ENCODE peak calls at places on chromosomes 1 and 21, in six cellular contexts. E is GM12891, P is H1, M is GM12878, U is HepG2, G is K562. J is an unnamed sample.

GRCh38 chr1:165833358-165833757 is 5.9 kb downstream of the UCK2 start:
- DNase-seq in E (no peak), P (no peak), M (no peak), U (no peak), G (no peak), J (no peak)

GRCh38 chr1:7299329-7299799 is 471.7 kb upstream of the VAMP3 start:
- DNase-seq in E (no peak), P (peak; percentile 46), M (no peak), U (no peak), G (no peak), J (no peak)

GRCh38 chr1:8047112-8047511 is 21.0 kb upstream of the ERRFI1 start:
- DNase-seq in E (no peak), P (no peak), M (no peak), U (no peak), G (no peak), J (no peak)

GRCh38 chr1:89022167-89022959 is at the start of gene GBP3:
- DNase-seq in E (no peak), P (no peak), M (peak; percentile 33), U (no peak), G (no peak), J (no peak)

GRCh38 chr1:179530352-179530751 is 45.4 kb downstream of the NPHS2 start:
- DNase-seq in E (no peak), P (no peak), M (no peak), U (no peak), G (no peak), J (no peak)

GRCh38 chr1:27099904-27100796 is 54.8 kb downstream of the SLC9A1 start:
- DNase-seq in E (no peak), P (no peak), M (no peak), U (no peak), G (peak; percentile 78), J (no peak)

GRCh38 chr1:147586412-147586811 is 45.1 kb downstream of the BCL9 start:
- DNase-seq in E (no peak), P (no peak), M (no peak), U (no peak), G (no peak), J (no peak)

GRCh38 chr1:83929184-83929583 is 69.7 kb downstream of the TTLL7 start:
- DNase-seq in E (no peak), P (no peak), M (no peak), U (no peak), G (no peak), J (no peak)

GRCh38 chr1:66553846-66554245 is 19.9 kb downstream of the SGIP1 start:
- DNase-seq in E (no peak), P (no peak), M (no peak), U (no peak), G (no peak), J (no peak)

GRCh38 chr1:206655471-206655882 is 20.1 kb downstream of the DYRK3 start:
- DNase-seq in E (no peak), P (no peak), M (no peak), U (no peak), G (no peak), J (no peak)

GRCh38 chr21:25313891-25314646 is 293.2 kb downstream of the MRPL39 start:
- DNase-seq in E (no peak), P (no peak), M (no peak), U (no peak), G (no peak), J (no peak)

GRCh38 chr1:185645201-185645640 is 89.0 kb upstream of the HMCN1 start:
- DNase-seq in E (no peak), P (peak; percentile 13), M (no peak), U (no peak), G (no peak), J (no peak)

GRCh38 chr1:54945393-54945936 is 35.0 kb upstream of the TMEM61 start:
- DNase-seq in E (no peak), P (no peak), M (no peak), U (no peak), G (no peak), J (no peak)

GRCh38 chr1:28171246-28171645 is 5.2 kb downstream of the PTAFR start:
- DNase-seq in E (no peak), P (no peak), M (no peak), U (no peak), G (no peak), J (no peak)

GRCh38 chr1:60992165-60992564 is 90.2 kb upstream of the NFIA start:
- DNase-seq in E (no peak), P (no peak), M (no peak), U (no peak), G (no peak), J (no peak)

GRCh38 chr1:218383681-218384080 is 38.5 kb downstream of the TGFB2 start:
- DNase-seq in E (no peak), P (no peak), M (no peak), U (no peak), G (no peak), J (no peak)

GRCh38 chr21:44914176-44914874 is 6.4 kb downstream of the ITGB2 start:
- DNase-seq in E (no peak), P (no peak), M (no peak), U (peak; percentile 41), G (no peak), J (peak; percentile 75)

GRCh38 chr21:34085129-34085528 is 11.8 kb downstream of the MRPS6 start:
- DNase-seq in E (no peak), P (no peak), M (no peak), U (no peak), G (no peak), J (no peak)

GRCh38 chr1:247482747-247483146 is 24.8 kb upstream of the OR2B11 start:
- DNase-seq in E (no peak), P (no peak), M (no peak), U (no peak), G (no peak), J (no peak)

GRCh38 chr1:226656201-226656600 is 82.9 kb downstream of the ITPKB start:
- DNase-seq in E (no peak), P (no peak), M (no peak), U (no peak), G (no peak), J (no peak)

GRCh38 chr21:46212721-46213484 is 15.7 kb downstream of the LSS start:
- DNase-seq in E (no peak), P (no peak), M (no peak), U (no peak), G (no peak), J (peak; percentile 3)

GRCh38 chr21:46211376-46211775 is 17.2 kb downstream of the LSS start:
- DNase-seq in E (no peak), P (no peak), M (no peak), U (no peak), G (no peak), J (no peak)

GRCh38 chr21:46211786-46212720 is 16.5 kb downstream of the LSS start:
- DNase-seq in E (no peak), P (no peak), M (no peak), U (no peak), G (no peak), J (no peak)

GRCh38 chr21:46208761-46209721 is 19.5 kb downstream of the LSS start:
- DNase-seq in E (no peak), P (no peak), M (no peak), U (no peak), G (no peak), J (peak; percentile 4)

DNA sequence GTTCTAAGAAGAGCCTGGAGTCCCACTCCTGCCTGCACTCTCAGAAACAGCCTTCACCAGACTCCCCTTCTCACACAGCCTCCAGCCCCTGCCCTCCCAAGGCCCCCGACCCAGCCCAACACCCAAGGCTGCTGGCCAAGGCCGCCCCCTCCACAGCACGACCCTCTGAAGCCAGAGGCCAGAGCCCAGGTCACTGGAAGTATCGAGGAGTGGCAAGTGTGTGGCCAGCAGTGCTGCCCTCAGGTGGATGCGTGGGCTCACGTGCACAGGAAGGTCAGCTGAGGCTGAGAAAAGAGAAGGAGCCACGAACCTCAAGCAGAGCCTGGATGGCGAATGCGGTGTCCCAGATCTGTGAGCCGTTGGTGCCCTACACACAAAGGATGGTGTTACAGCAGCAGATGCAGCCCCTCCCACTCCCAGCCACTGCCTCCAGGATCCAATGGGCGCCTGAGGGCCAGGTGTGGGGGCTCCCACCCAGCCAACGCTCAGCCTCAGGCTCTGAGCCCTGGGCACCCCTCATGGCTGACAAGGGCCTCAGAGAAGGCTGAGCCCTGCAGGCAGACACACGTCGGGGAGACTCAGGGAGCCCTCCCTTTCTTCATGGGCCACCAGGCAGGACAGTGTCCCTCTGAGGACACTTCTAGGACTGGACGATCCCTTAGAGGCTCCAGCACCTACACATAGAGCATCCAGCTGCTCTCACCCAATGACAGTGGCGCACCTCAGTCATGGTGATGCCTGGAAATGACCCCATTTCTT is 18.0 kb downstream of the LSS start:
- DNase-seq in E (no peak), P (no peak), M (no peak), U (no peak), G (no peak), J (peak; percentile 1)
- TF ChIP-seq TAF1 in E (no peak), P (no peak), M (no peak), U (no peak), G (no peak), J (no peak)

GRCh38 chr21:14096577-14096976 is 114.2 kb downstream of the LIPI start:
- DNase-seq in E (no peak), P (no peak), M (no peak), U (no peak), G (no peak), J (no peak)
- TF ChIP-seq POLR2A in E (no peak), P (no peak), M (no peak), U (no peak), G (no peak), J (no peak)

GRCh38 chr1:70140894-70141293 is 64.5 kb downstream of the LRRC40 start:
- DNase-seq in E (no peak), P (no peak), M (no peak), U (no peak), G (no peak), J (no peak)

GRCh38 chr1:70146488-70146887 is 58.9 kb downstream of the LRRC40 start:
- DNase-seq in E (no peak), P (no peak), M (no peak), U (peak; percentile 31), G (peak; percentile 12), J (no peak)

GRCh38 chr1:70142120-70142519 is 63.3 kb downstream of the LRRC40 start:
- DNase-seq in E (no peak), P (no peak), M (no peak), U (no peak), G (peak; percentile 11), J (no peak)

GRCh38 chr1:70140343-70140742 is 65.0 kb downstream of the LRRC40 start:
- DNase-seq in E (no peak), P (no peak), M (no peak), U (no peak), G (no peak), J (no peak)

GRCh38 chr1:70143052-70143659 is 62.2 kb downstream of the LRRC40 start:
- DNase-seq in E (no peak), P (no peak), M (no peak), U (no peak), G (no peak), J (no peak)
- TF ChIP-seq TAF1 in E (no peak), P (no peak), M (no peak), U (no peak), G (no peak), J (no peak)

DNA sequence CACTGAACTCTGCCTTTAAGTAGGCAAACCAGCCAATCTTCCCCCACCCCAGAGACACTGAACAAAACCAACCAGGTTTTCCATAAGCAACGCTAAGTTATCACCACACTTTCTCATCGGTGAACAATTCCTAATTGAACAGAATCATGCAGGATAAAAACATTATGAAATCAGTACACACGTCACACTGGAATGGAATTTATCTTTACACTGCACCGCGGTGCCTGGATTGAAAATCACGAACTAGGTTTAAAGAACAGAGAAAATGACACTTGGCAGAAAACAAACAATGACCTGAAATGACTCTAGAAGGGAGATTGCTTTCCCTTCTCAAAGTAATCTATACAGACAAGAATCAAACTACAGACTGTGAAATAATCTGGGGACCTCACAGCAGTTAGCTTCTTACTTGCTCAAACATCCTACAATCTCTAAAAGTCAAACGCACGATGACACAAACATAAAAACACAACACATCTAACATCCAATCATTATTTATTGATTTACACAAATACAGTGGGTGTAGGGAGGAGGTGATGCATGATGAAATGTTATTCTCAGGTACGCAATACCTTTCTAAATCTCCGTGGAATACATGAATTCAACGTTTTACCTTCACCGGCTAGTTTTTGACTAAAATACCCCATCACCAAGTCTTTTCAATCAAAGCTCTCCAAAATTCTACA is 1.9 kb downstream of the EIF4G3 start:
- DNase-seq in E (no peak), P (no peak), M (no peak), U (peak; percentile 29), G (no peak), J (no peak)
- TF ChIP-seq POLR2A in E (no peak), P (no peak), M (no peak), U (no peak), G (no peak), J (no peak)